ENCODE peak calls at places on chromosomes 12 and 14, in five cellular contexts. One of them, this sample, is unnamed.

GRCh38 chr12:27109339-27110023 is 27.1 kb upstream of the C12orf71 start:
- DNase-seq in stomach: no peak
- DNase-seq in ascending aorta: no peak
- DNase-seq in esophagus muscularis mucosa: no peak
- DNase-seq in thoracic aorta: no peak
- DNase-seq in this sample: no peak

GRCh38 chr12:120206228-120206627 is 5.3 kb upstream of the RPLP0 start:
- DNase-seq in stomach: no peak
- DNase-seq in ascending aorta: no peak
- DNase-seq in esophagus muscularis mucosa: no peak
- DNase-seq in thoracic aorta: no peak
- DNase-seq in this sample: no peak

GRCh38 chr14:99522457-99522891 is 41.3 kb downstream of the CCNK start:
- DNase-seq in stomach: no peak
- DNase-seq in ascending aorta: no peak
- DNase-seq in esophagus muscularis mucosa: no peak
- DNase-seq in thoracic aorta: no peak
- DNase-seq in this sample: no peak

GRCh38 chr14:99976021-99976420 is 89.2 kb upstream of the EVL start:
- DNase-seq in stomach: no peak
- DNase-seq in ascending aorta: no peak
- DNase-seq in esophagus muscularis mucosa: no peak
- DNase-seq in thoracic aorta: no peak
- DNase-seq in this sample: no peak

GRCh38 chr14:72743626-72744025 is 150.3 kb downstream of the DPF3 start:
- DNase-seq in stomach: peak; percentile 13
- DNase-seq in ascending aorta: no peak
- DNase-seq in esophagus muscularis mucosa: peak; percentile 72
- DNase-seq in thoracic aorta: no peak
- DNase-seq in this sample: no peak

GRCh38 chr12:120800665-120801064 is 75.0 kb downstream of the ACADS start:
- DNase-seq in stomach: no peak
- DNase-seq in ascending aorta: no peak
- DNase-seq in esophagus muscularis mucosa: no peak
- DNase-seq in thoracic aorta: no peak
- DNase-seq in this sample: no peak

GRCh38 chr12:76552343-76552938 is 7.1 kb downstream of the OSBPL8 start:
- DNase-seq in stomach: no peak
- DNase-seq in ascending aorta: no peak
- DNase-seq in esophagus muscularis mucosa: no peak
- DNase-seq in thoracic aorta: no peak
- DNase-seq in this sample: no peak

GRCh38 chr14:32444262-32444661 is 115.2 kb downstream of the AKAP6 start:
- DNase-seq in stomach: no peak
- DNase-seq in ascending aorta: no peak
- DNase-seq in esophagus muscularis mucosa: no peak
- DNase-seq in thoracic aorta: no peak
- DNase-seq in this sample: no peak

GRCh38 chr12:68962855-68963455 is 30.0 kb upstream of the CPM start:
- DNase-seq in stomach: no peak
- DNase-seq in ascending aorta: no peak
- DNase-seq in esophagus muscularis mucosa: no peak
- DNase-seq in thoracic aorta: no peak
- DNase-seq in this sample: no peak

DNA sequence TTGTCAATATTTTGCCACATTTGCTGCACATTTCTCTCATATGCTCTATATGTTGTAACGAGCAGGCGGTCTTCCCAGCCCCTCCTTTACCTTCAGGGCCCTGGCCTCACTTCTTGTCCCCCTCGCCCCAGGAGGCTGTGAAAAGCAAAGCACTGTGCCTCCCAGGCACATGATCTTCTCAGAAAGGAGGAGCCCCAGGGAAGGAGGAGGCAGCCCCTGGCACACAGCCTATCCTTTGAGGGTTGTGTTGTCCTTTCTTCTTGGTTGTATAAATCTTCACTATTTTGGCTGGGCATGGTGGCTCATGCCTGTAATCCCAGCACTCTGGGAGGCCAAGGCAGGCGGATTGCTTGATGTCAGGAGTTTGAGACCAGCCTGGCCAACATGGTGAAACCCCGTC is 77.0 kb downstream of the PPP2R5C start:
- DNase-seq in stomach: no peak
- DNase-seq in ascending aorta: no peak
- DNase-seq in esophagus muscularis mucosa: no peak
- DNase-seq in thoracic aorta: no peak
- DNase-seq in this sample: no peak
- H3K36me3 ChIP-seq in stomach: no peaks in the 10 kb centered on the region
- H3K36me3 ChIP-seq in ascending aorta: no peaks in the 10 kb centered on the region
- H3K36me3 ChIP-seq in esophagus muscularis mucosa: no peaks in the 10 kb centered on the region
- H3K36me3 ChIP-seq in thoracic aorta: peaks cover 3% of the 10 kb centered on the region
- H3K36me3 ChIP-seq in this sample: no peaks in the 10 kb centered on the region

DNA sequence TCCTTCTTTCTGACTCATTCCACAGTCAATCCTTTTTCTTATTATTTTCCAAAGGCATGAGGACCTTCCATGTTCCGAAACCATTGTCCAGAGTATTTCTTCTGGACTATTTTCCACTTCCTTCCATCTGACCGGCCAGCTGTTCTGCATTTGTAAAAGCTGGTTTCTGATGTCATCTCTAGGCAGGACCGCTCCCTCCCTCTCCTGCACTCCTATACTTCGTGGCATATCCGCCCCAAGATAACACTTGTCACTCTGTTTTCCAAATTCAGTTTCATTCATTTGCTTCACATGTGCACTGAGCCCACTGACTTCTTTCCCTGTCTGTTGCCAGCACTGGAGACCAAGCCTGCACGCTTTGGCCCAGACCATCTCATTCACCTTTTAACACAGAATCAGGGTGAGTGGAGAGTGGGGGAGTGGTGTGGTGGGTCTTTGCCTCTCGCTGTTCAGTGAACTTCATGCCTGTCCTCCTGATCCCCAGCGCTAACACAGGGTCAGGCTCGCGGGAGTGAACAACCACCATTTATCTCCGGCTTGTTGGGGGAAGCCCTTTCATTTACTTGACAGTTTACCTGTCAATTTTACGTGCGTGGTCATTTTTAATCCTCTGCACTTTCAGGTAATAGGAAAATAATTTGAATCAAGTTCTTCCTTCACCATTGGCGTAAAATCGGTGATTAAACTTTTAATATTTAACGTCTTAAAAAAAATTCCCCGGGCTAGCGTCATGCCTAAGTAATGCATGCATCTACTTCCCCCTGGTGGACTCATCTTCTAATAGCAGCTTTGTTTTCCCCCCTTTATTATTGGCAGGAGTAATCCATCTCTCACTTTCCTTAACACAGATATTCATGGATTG is 52.5 kb downstream of the C12orf75 start:
- DNase-seq in stomach: no peak
- DNase-seq in ascending aorta: no peak
- DNase-seq in esophagus muscularis mucosa: peak; percentile 70
- DNase-seq in thoracic aorta: no peak
- DNase-seq in this sample: no peak
- H3K4me3 ChIP-seq in stomach: peak overlapping the region; percentile 27
- H3K4me3 ChIP-seq in ascending aorta: peak overlapping the region; percentile 18
- H3K4me3 ChIP-seq in esophagus muscularis mucosa: peak overlapping the region; percentile 37
- H3K4me3 ChIP-seq in thoracic aorta: peak overlapping the region; percentile 68
- H3K4me3 ChIP-seq in this sample: peak overlapping the region; percentile 24

GRCh38 chr12:46451276-46452021 is 78.9 kb upstream of the SLC38A2 start:
- DNase-seq in stomach: no peak
- DNase-seq in ascending aorta: no peak
- DNase-seq in esophagus muscularis mucosa: no peak
- DNase-seq in thoracic aorta: no peak
- DNase-seq in this sample: no peak

GRCh38 chr12:46449161-46449715 is 76.7 kb upstream of the SLC38A2 start:
- DNase-seq in stomach: no peak
- DNase-seq in ascending aorta: no peak
- DNase-seq in esophagus muscularis mucosa: no peak
- DNase-seq in thoracic aorta: no peak
- DNase-seq in this sample: no peak

GRCh38 chr12:46452061-46452615 is 79.6 kb upstream of the SLC38A2 start:
- DNase-seq in stomach: no peak
- DNase-seq in ascending aorta: no peak
- DNase-seq in esophagus muscularis mucosa: no peak
- DNase-seq in thoracic aorta: no peak
- DNase-seq in this sample: no peak

GRCh38 chr12:46450279-46450748 is 77.7 kb upstream of the SLC38A2 start:
- DNase-seq in stomach: peak; percentile 89
- DNase-seq in ascending aorta: peak; percentile 22
- DNase-seq in esophagus muscularis mucosa: no peak
- DNase-seq in thoracic aorta: peak; percentile 62
- DNase-seq in this sample: peak; percentile 66

GRCh38 chr12:46449856-46450255 is 77.3 kb upstream of the SLC38A2 start:
- DNase-seq in stomach: no peak
- DNase-seq in ascending aorta: no peak
- DNase-seq in esophagus muscularis mucosa: no peak
- DNase-seq in thoracic aorta: no peak
- DNase-seq in this sample: no peak
- H3K27ac ChIP-seq in stomach: peak overlapping the region; percentile 66
- H3K27ac ChIP-seq in ascending aorta: peak overlapping the region; percentile 48
- H3K27ac ChIP-seq in esophagus muscularis mucosa: no peak overlapping the region
- H3K27ac ChIP-seq in thoracic aorta: peak overlapping the region; percentile 31
- H3K27ac ChIP-seq in this sample: no peak overlapping the region

DNA sequence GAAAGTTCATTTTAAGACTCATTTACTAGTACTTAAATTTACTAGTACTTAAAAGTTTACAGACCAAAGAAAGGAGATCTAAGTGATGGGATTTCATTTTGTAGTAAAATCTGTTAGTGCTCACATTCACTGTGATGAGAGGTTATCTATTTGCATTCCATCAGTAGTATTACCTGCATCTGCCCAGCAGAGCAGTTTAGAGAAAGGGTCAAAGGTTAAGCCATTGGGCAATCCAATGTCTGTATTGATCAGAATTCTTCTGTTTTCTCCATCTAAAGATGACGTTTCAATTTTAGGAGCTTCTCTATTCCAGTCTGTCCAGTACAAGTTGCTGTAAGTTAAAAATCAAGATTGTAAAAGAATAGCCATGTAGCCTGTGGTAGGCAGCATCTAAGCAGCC is 18.3 kb downstream of the RTRAF start:
- DNase-seq in stomach: no peak
- DNase-seq in ascending aorta: no peak
- DNase-seq in esophagus muscularis mucosa: no peak
- DNase-seq in thoracic aorta: no peak
- DNase-seq in this sample: no peak
- H3K36me3 ChIP-seq in stomach: peaks cover 92% of the 10 kb centered on the region
- H3K36me3 ChIP-seq in ascending aorta: peaks cover 43% of the 10 kb centered on the region
- H3K36me3 ChIP-seq in esophagus muscularis mucosa: peaks cover 90% of the 10 kb centered on the region
- H3K36me3 ChIP-seq in thoracic aorta: peaks cover 44% of the 10 kb centered on the region
- H3K36me3 ChIP-seq in this sample: peaks cover 91% of the 10 kb centered on the region

DNA sequence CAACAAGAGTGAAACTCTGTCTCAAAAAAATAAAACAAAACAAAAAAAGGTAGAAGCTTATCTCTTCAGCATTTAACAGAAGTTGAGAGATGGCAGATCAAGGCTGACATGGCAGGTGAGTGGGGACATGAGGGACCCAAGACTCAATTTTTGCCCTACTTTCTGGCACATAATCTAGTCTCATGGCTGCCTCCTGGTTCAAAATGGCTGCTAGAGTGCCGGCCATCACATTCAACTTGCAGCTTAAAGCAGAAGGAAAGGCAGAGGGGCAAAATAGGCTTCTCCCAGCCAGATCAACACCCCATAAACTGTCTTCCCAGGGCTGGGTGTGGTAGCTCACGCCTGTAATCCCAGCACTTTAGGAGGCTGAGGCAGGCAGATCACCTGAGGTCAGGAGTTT is 784.9 kb downstream of the MED13L start:
- DNase-seq in stomach: no peak
- DNase-seq in ascending aorta: no peak
- DNase-seq in esophagus muscularis mucosa: no peak
- DNase-seq in thoracic aorta: no peak
- DNase-seq in this sample: no peak
- H3K4me3 ChIP-seq in stomach: no peak overlapping the region
- H3K4me3 ChIP-seq in ascending aorta: no peak overlapping the region
- H3K4me3 ChIP-seq in esophagus muscularis mucosa: no peak overlapping the region
- H3K4me3 ChIP-seq in thoracic aorta: no peak overlapping the region
- H3K4me3 ChIP-seq in this sample: no peak overlapping the region

DNA sequence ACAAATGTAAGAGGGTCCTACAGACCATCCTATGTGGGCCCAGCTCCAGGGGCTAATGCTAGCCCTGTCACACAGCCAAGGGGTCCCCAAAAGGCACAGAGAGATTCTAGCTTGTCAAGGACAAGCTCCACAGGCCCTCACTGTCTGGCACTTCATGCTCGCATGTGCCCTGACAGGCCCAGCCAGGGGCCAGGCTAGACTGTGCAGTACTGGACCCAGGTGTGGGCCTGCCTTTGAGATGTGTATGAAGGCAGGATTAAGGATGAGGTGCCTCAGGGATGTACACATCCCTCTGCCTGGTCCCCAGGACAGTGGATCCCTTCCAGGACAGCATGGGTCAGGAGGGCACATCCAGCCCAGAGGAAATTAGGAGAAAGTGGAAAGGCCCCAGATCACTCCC is 57.8 kb downstream of the VWF start:
- DNase-seq in stomach: no peak
- DNase-seq in ascending aorta: no peak
- DNase-seq in esophagus muscularis mucosa: no peak
- DNase-seq in thoracic aorta: no peak
- DNase-seq in this sample: no peak
- H3K27ac ChIP-seq in stomach: no peak overlapping the region
- H3K27ac ChIP-seq in ascending aorta: no peak overlapping the region
- H3K27ac ChIP-seq in esophagus muscularis mucosa: no peak overlapping the region
- H3K27ac ChIP-seq in thoracic aorta: no peak overlapping the region
- H3K27ac ChIP-seq in this sample: no peak overlapping the region

GRCh38 chr14:55641954-55642353 is 61.9 kb downstream of the KTN1 start:
- DNase-seq in stomach: no peak
- DNase-seq in ascending aorta: no peak
- DNase-seq in esophagus muscularis mucosa: no peak
- DNase-seq in thoracic aorta: no peak
- DNase-seq in this sample: no peak
- H3K36me3 ChIP-seq in stomach: peaks cover 73% of the 10 kb centered on the region
- H3K36me3 ChIP-seq in ascending aorta: peaks cover 13% of the 10 kb centered on the region
- H3K36me3 ChIP-seq in esophagus muscularis mucosa: peaks cover 62% of the 10 kb centered on the region
- H3K36me3 ChIP-seq in thoracic aorta: peaks cover 32% of the 10 kb centered on the region
- H3K36me3 ChIP-seq in this sample: peaks cover 66% of the 10 kb centered on the region

GRCh38 chr12:53049582-53050318 is at the start of gene TNS2:
- DNase-seq in stomach: peak; percentile 76
- DNase-seq in ascending aorta: no peak
- DNase-seq in esophagus muscularis mucosa: peak; percentile 96
- DNase-seq in thoracic aorta: no peak
- DNase-seq in this sample: peak; percentile 91
- H3K4me3 ChIP-seq in stomach: peak within 1 kb of the TSS; percentile 46
- H3K4me3 ChIP-seq in ascending aorta: peak within 1 kb of the TSS; percentile 84
- H3K4me3 ChIP-seq in esophagus muscularis mucosa: peak within 1 kb of the TSS; percentile 82
- H3K4me3 ChIP-seq in thoracic aorta: peak within 1 kb of the TSS; percentile 78
- H3K4me3 ChIP-seq in this sample: peak within 1 kb of the TSS; percentile 86